ENCODE peak calls at places on chromosomes 16 and 17, in six cellular contexts. L is lower leg skin, W is HCT116, E is adrenal gland, S is prostate gland, D is body of pancreas. B is an unnamed sample.

GRCh38 chr17:32259596-32259995 is 6.0 kb upstream of the RHBDL3 start:
- DNase-seq in L (no peak), W (no peak), E (peak; percentile 61), S (no peak), D (no peak), B (no peak)

GRCh38 chr17:40735016-40735415 is 20.1 kb downstream of the KRT25 start:
- DNase-seq in L (peak; percentile 21), W (no peak), E (no peak), S (no peak), D (no peak), B (no peak)

GRCh38 chr16:27455700-27456099 is 53.7 kb downstream of the IL21R start:
- DNase-seq in L (no peak), W (no peak), E (no peak), S (no peak), D (no peak), B (no peak)

GRCh38 chr16:4147236-4147635 is 31.0 kb upstream of the ADCY9 start:
- DNase-seq in L (no peak), W (no peak), E (no peak), S (no peak), D (no peak), B (no peak)

GRCh38 chr16:77963185-77964044 is 58.9 kb upstream of the CLEC3A start:
- DNase-seq in L (no peak), W (no peak), E (no peak), S (no peak), D (no peak), B (no peak)

GRCh38 chr17:44556114-44556853 is 1.0 kb upstream of the FZD2 start:
- DNase-seq in L (no peak), W (peak; percentile 19), E (peak; percentile 18), S (no peak), D (peak; percentile 55), B (peak; percentile 52)

GRCh38 chr16:28180660-28181556 is 30.9 kb downstream of the XPO6 start:
- DNase-seq in L (no peak), W (no peak), E (no peak), S (no peak), D (no peak), B (no peak)

GRCh38 chr17:49898547-49899490 is 51.0 kb upstream of the TAC4 start:
- DNase-seq in L (no peak), W (peak; percentile 48), E (peak; percentile 45), S (no peak), D (no peak), B (no peak)

GRCh38 chr16:50641818-50642187 is 39.3 kb downstream of the SNX20 start:
- DNase-seq in L (no peak), W (no peak), E (no peak), S (no peak), D (no peak), B (no peak)

GRCh38 chr17:81143200-81143527 is 22.1 kb upstream of the PVALEF start:
- DNase-seq in L (no peak), W (no peak), E (no peak), S (no peak), D (no peak), B (no peak)

GRCh38 chr17:9291912-9292562 is 270.7 kb downstream of the NTN1 start:
- DNase-seq in L (no peak), W (no peak), E (peak; percentile 16), S (peak; percentile 46), D (peak; percentile 60), B (peak; percentile 50)

GRCh38 chr16:67448580-67448979 is 17.7 kb downstream of the HSD11B2 start:
- DNase-seq in L (no peak), W (no peak), E (no peak), S (no peak), D (no peak), B (peak; percentile 72)

GRCh38 chr17:41917957-41918391 is 777 bp downstream of the ACLY start:
- DNase-seq in L (peak; percentile 28), W (no peak), E (peak; percentile 52), S (peak; percentile 44), D (peak; percentile 78), B (peak; percentile 31)

GRCh38 chr16:11118479-11118878 is 137.5 kb downstream of the SOCS1 start:
- DNase-seq in L (no peak), W (no peak), E (no peak), S (no peak), D (no peak), B (no peak)

GRCh38 chr17:5785867-5786509 is 201.7 kb upstream of the NLRP1 start:
- DNase-seq in L (no peak), W (no peak), E (no peak), S (no peak), D (no peak), B (no peak)

GRCh38 chr17:34241062-34241461 is 14.0 kb upstream of the CCL2 start:
- DNase-seq in L (peak; percentile 45), W (no peak), E (peak; percentile 60), S (no peak), D (peak; percentile 62), B (no peak)

GRCh38 chr17:78375401-78376079 is 2.9 kb upstream of the PGS1 start:
- DNase-seq in L (no peak), W (no peak), E (peak; percentile 66), S (no peak), D (no peak), B (no peak)

GRCh38 chr16:66539628-66540469 is 10.1 kb downstream of the TK2 start:
- DNase-seq in L (no peak), W (no peak), E (no peak), S (no peak), D (no peak), B (peak; percentile 68)

GRCh38 chr16:74999208-74999682 is 421 bp downstream of the ZNRF1 start:
- DNase-seq in L (no peak), W (no peak), E (peak; percentile 33), S (peak; percentile 10), D (peak; percentile 46), B (no peak)

GRCh38 chr16:84197487-84198128 is 6.7 kb downstream of the ADAD2 start:
- DNase-seq in L (no peak), W (no peak), E (no peak), S (no peak), D (no peak), B (no peak)

GRCh38 chr17:58783380-58783779 is 27.7 kb downstream of the PPM1E start:
- DNase-seq in L (no peak), W (no peak), E (no peak), S (no peak), D (no peak), B (no peak)

GRCh38 chr17:1636732-1637285 is 8.2 kb upstream of the SLC43A2 start:
- DNase-seq in L (no peak), W (no peak), E (no peak), S (no peak), D (no peak), B (no peak)

GRCh38 chr17:48429638-48430586 is at the start of gene SKAP1:
- DNase-seq in L (no peak), W (no peak), E (peak; percentile 38), S (no peak), D (peak; percentile 48), B (peak; percentile 81)

GRCh38 chr17:38663125-38663751 is 11.5 kb downstream of the EPOP start:
- DNase-seq in L (no peak), W (peak; percentile 74), E (peak; percentile 50), S (no peak), D (peak; percentile 84), B (peak; percentile 79)

GRCh38 chr16:84761448-84762368 is 58.1 kb upstream of the CRISPLD2 start:
- DNase-seq in L (no peak), W (no peak), E (no peak), S (no peak), D (no peak), B (no peak)

GRCh38 chr17:67055041-67055443 is 10.7 kb downstream of the CACNG1 start:
- DNase-seq in L (no peak), W (no peak), E (no peak), S (no peak), D (no peak), B (no peak)

GRCh38 chr17:82213251-82214011 is 789 bp upstream of the CCDC57 start:
- DNase-seq in L (no peak), W (no peak), E (no peak), S (no peak), D (peak; percentile 40), B (no peak)

GRCh38 chr16:85810742-85811115 is 11.2 kb downstream of the COX4I1 start:
- DNase-seq in L (no peak), W (no peak), E (no peak), S (no peak), D (no peak), B (no peak)

GRCh38 chr16:31074073-31074813 is at the start of the genes ZNF646 and ZNF668:
- DNase-seq in L (peak; percentile 99), W (peak; percentile 99), E (peak; percentile 99), S (peak; percentile 99), D (peak; percentile 99), B (peak; percentile 99)
- TF ChIP-seq POLR2A in L (no peak), W (peak; percentile 61), E (peak; percentile 30), S (peak; percentile 55), D (peak; percentile 54), B (peak; percentile 45)

GRCh38 chr16:81836279-81837054 is 57.4 kb downstream of the PLCG2 start:
- DNase-seq in L (no peak), W (peak; percentile 59), E (no peak), S (no peak), D (no peak), B (peak; percentile 69)
- TF ChIP-seq POLR2A in L (no peak), W (no peak), E (no peak), S (no peak), D (no peak), B (no peak)

DNA sequence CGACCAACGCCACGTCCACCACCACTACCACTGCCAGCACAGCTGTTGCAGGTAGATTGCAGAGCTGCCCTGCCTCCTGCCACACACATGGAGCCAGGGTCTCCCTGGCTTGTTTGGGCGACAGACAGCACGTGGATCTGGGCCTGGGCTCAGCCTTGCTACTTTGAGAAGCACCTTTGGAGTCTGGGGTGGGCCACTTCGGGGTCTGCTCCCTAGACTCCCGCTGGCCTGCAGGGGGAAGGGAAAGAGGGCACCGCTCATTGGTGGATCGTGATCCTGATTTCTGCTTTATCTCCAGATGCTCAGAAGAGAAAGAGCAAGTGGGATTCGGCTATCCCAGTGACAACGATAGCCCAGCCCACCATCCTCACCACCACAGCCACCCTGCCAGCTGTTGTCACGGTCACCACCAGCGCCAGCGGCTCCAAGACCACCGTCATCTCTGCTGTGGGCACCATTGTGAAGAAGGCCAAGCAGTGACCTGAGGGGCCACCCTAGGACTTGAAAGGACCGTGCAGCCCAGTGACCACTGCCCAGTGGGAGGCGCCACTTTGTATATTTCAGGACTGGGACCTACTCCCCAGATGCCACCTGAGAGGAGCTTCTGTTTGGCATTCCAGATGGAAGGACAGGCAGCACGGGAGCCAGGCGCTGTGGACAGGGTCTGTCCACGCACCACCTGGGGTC is 15.1 kb upstream of the ITGB4 start:
- DNase-seq in L (no peak), W (no peak), E (no peak), S (no peak), D (no peak), B (no peak)
- TF ChIP-seq POLR2A in L (no peak), W (no peak), E (no peak), S (no peak), D (no peak), B (no peak)

GRCh38 chr17:65633988-65634387 is 72.5 kb upstream of the AXIN2 start:
- DNase-seq in L (no peak), W (no peak), E (no peak), S (peak; percentile 37), D (no peak), B (no peak)
- TF ChIP-seq POLR2A in L (no peak), W (no peak), E (no peak), S (no peak), D (no peak), B (no peak)